ENCODE peak calls at places on chromosomes 11 and 22, in five cellular contexts. Z is A549, N is suprapubic skin, R is stomach, W is tibial nerve. K is an unnamed sample. For H3K4me1, the result is how much of the 10 kb centered on the place peaks cover.

GRCh38 chr11:80798189-80798588 is 1357.4 kb upstream of the TENM4 start:
- DNase-seq in Z (no peak), N (no peak), R (no peak), W (no peak), K (no peak)

GRCh38 chr22:17411213-17411612 is 42.0 kb downstream of the CECR2 start:
- DNase-seq in Z (no peak), N (no peak), R (no peak), W (no peak), K (no peak)

GRCh38 chr22:39988386-39989114 is 6.2 kb upstream of the FAM83F start:
- DNase-seq in Z (no peak), N (no peak), R (no peak), W (no peak), K (no peak)

GRCh38 chr11:45278721-45279120 is 7.4 kb downstream of the SYT13 start:
- DNase-seq in Z (no peak), N (no peak), R (no peak), W (no peak), K (no peak)

GRCh38 chr22:28917747-28918543 is 34.6 kb downstream of the ZNRF3 start:
- DNase-seq in Z (peak), N (no peak), R (peak), W (no peak), K (no peak)

GRCh38 chr11:27616711-27617110 is 83.5 kb downstream of the BDNF start:
- DNase-seq in Z (no peak), N (no peak), R (no peak), W (no peak), K (no peak)

GRCh38 chr11:111446404-111447152 is 65.6 kb downstream of the BTG4 start:
- DNase-seq in Z (peak), N (peak), R (peak), W (peak), K (peak)

GRCh38 chr11:106668147-106668546 is 350.1 kb downstream of the GUCY1A2 start:
- DNase-seq in Z (no peak), N (no peak), R (no peak), W (no peak), K (no peak)

GRCh38 chr22:26394787-26395186 is 34.3 kb upstream of the ASPHD2 start:
- DNase-seq in Z (no peak), N (no peak), R (no peak), W (no peak), K (no peak)

GRCh38 chr11:4808476-4808875 is 4.3 kb upstream of the OR52R1 start:
- DNase-seq in Z (no peak), N (no peak), R (no peak), W (no peak), K (no peak)

GRCh38 chr11:119101759-119102423 is at the start of gene DPAGT1:
- DNase-seq in Z (peak), N (peak), R (peak), W (peak), K (peak)

GRCh38 chr11:91163619-91164451 is 941.0 kb upstream of the CHORDC1 start:
- DNase-seq in Z (peak), N (no peak), R (no peak), W (no peak), K (no peak)

GRCh38 chr11:104161751-104162450 is 2.0 kb downstream of the PDGFD start:
- DNase-seq in Z (no peak), N (no peak), R (no peak), W (no peak), K (no peak)

GRCh38 chr11:134483291-134483690 is 71.2 kb upstream of the B3GAT1 start:
- DNase-seq in Z (no peak), N (no peak), R (no peak), W (no peak), K (peak)

GRCh38 chr11:68302256-68303054 is 9.9 kb upstream of the LRP5 start:
- DNase-seq in Z (peak), N (no peak), R (no peak), W (no peak), K (no peak)

GRCh38 chr22:48682517-48682916 is 1145.2 kb downstream of the BRD1 start:
- DNase-seq in Z (no peak), N (no peak), R (no peak), W (no peak), K (no peak)

GRCh38 chr11:12149672-12150225 is 39.4 kb downstream of the MICAL2 start:
- DNase-seq in Z (no peak), N (no peak), R (no peak), W (no peak), K (no peak)

GRCh38 chr22:44024288-44024908 is at the start of gene PARVB:
- DNase-seq in Z (peak), N (peak), R (no peak), W (no peak), K (peak)

GRCh38 chr22:18156878-18157713 is 7.1 kb downstream of the USP18 start:
- DNase-seq in Z (peak), N (no peak), R (peak), W (peak), K (peak)

GRCh38 chr22:32204211-32204855 is 540 bp downstream of the RFPL2 start:
- DNase-seq in Z (peak), N (no peak), R (no peak), W (no peak), K (peak)

GRCh38 chr22:50208939-50209892 is 8.4 kb downstream of the SELENOO start:
- DNase-seq in Z (no peak), N (no peak), R (no peak), W (no peak), K (no peak)

GRCh38 chr11:17986007-17986710 is 26.7 kb downstream of the SERGEF start:
- DNase-seq in Z (no peak), N (no peak), R (no peak), W (no peak), K (no peak)

GRCh38 chr11:123653997-123654565 is 343 bp downstream of the SCN3B start:
- DNase-seq in Z (peak), N (peak), R (peak), W (no peak), K (peak)

GRCh38 chr22:37905534-37906363 is at the start of gene MICALL1:
- DNase-seq in Z (peak), N (no peak), R (peak), W (peak), K (peak)

GRCh38 chr22:39097098-39098020 is at the start of gene APOBEC3H:
- DNase-seq in Z (no peak), N (no peak), R (no peak), W (no peak), K (peak)

GRCh38 chr22:36965716-36966115 is 52.3 kb downstream of the CSF2RB start:
- DNase-seq in Z (no peak), N (no peak), R (no peak), W (no peak), K (peak)

GRCh38 chr22:17957683-17958082 is 66.7 kb downstream of the MICAL3 start:
- DNase-seq in Z (no peak), N (no peak), R (no peak), W (no peak), K (no peak)

GRCh38 chr11:63478896-63479295 is 12.1 kb downstream of the PLAAT5 start:
- DNase-seq in Z (peak), N (no peak), R (peak), W (no peak), K (no peak)

GRCh38 chr11:44623716-44624491 is 58.4 kb downstream of the CD82 start:
- DNase-seq in Z (no peak), N (peak), R (peak), W (no peak), K (peak)

GRCh38 chr11:114348200-114349191 is 51.8 kb downstream of the C11orf71 start:
- DNase-seq in Z (peak), N (no peak), R (peak), W (peak), K (peak)

GRCh38 chr11:35305670-35306382 is 113.5 kb downstream of the SLC1A2 start:
- DNase-seq in Z (peak), N (no peak), R (peak), W (no peak), K (no peak)

GRCh38 chr11:62910141-62910882 is 10.9 kb downstream of the CHRM1 start:
- DNase-seq in Z (no peak), N (no peak), R (no peak), W (no peak), K (no peak)

GRCh38 chr11:11567862-11568650 is 53.7 kb downstream of the GALNT18 start:
- DNase-seq in Z (no peak), N (no peak), R (no peak), W (no peak), K (no peak)

GRCh38 chr22:20524004-20524481 is 16.6 kb downstream of the MED15 start:
- DNase-seq in Z (no peak), N (no peak), R (no peak), W (no peak), K (no peak)

GRCh38 chr11:19995131-19995530 is 165.1 kb downstream of the DBX1 start:
- DNase-seq in Z (peak), N (no peak), R (no peak), W (no peak), K (peak)

GRCh38 chr11:134371436-134372185 is 39.8 kb downstream of the GLB1L2 start:
- DNase-seq in Z (no peak), N (peak), R (no peak), W (no peak), K (no peak)

DNA sequence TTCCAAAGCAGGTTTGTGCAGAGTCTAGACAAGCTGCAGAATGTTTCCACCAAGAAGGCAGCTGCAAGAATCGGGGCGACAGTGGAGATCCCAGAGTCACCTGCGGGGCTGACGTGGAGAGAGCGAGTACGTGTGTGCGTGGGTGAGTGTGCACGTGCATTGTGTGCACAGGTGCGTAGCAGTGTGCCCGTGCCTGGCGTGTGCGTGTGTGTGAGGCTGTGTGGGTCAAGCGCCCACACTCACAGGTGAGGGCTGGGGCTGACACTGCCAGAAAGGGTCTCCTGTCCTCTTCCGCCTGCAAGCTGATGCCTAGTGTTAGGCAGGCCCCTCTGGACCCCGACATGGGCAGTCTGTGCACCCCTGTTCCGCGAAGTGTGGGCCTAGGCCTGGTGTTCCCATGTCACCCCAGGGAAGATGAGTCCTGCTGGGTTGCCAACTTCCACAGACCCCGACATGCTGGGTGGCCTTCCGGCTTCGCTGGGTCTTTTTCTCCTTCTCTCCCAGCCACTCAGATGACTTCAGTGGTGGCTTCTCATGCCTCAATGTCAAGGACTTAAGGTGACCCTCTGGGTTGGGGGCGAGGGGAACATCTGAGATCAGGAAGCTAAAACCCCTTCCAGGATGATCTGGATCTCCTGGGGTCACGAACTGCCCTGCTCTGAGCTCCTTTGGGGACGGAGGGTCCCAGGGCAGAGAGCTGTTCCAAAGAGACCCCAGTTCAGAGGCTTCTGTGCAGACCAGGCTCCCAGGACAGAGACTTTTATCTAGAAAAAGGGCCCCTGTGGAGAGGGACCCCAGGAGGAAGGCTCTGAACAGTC is 10.4 kb upstream of the SYT8 start:
- DNase-seq in Z (no peak), N (no peak), R (no peak), W (no peak), K (peak)
- H3K27ac ChIP-seq in Z (peak), N (no peak), R (no peak), W (no peak), K (no peak)

GRCh38 chr11:72735495-72736027 is 16.6 kb downstream of the ARAP1 start:
- DNase-seq in Z (peak), N (no peak), R (no peak), W (no peak), K (peak)
- TF ChIP-seq EP300 in Z (no peak), N (no peak), R (no peak), W (no peak), K (no peak)

DNA sequence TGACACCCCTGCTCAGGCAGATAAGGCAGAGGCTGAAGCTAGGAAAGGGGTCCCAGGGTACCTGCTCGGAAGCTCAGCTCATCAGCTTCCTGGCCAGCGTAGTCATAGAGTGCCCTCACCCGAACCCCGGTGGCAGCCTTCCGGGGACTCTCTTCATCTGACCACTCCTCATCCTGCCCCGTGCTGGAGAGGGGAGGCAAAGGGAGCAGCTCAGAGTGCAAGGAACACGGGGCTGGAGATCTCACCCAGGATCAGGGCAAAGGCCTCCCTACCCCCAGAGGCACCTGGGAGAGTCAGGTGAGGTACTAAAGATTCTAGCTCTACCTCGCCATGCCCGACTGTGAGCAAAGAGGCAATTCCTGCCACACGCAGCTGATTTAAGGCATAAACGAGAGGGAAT is 1.6 kb upstream of the ARFGAP2 start:
- DNase-seq in Z (no peak), N (no peak), R (no peak), W (no peak), K (no peak)
- H3K4me1 ChIP-seq in Z (under half), N (under half), R (half or more), W (under half), K (under half)

GRCh38 chr11:128480066-128480465 is 107.3 kb downstream of the ETS1 start:
- DNase-seq in Z (no peak), N (no peak), R (no peak), W (no peak), K (no peak)
- H3K27ac ChIP-seq in Z (no peak), N (peak), R (no peak), W (peak), K (peak)

DNA sequence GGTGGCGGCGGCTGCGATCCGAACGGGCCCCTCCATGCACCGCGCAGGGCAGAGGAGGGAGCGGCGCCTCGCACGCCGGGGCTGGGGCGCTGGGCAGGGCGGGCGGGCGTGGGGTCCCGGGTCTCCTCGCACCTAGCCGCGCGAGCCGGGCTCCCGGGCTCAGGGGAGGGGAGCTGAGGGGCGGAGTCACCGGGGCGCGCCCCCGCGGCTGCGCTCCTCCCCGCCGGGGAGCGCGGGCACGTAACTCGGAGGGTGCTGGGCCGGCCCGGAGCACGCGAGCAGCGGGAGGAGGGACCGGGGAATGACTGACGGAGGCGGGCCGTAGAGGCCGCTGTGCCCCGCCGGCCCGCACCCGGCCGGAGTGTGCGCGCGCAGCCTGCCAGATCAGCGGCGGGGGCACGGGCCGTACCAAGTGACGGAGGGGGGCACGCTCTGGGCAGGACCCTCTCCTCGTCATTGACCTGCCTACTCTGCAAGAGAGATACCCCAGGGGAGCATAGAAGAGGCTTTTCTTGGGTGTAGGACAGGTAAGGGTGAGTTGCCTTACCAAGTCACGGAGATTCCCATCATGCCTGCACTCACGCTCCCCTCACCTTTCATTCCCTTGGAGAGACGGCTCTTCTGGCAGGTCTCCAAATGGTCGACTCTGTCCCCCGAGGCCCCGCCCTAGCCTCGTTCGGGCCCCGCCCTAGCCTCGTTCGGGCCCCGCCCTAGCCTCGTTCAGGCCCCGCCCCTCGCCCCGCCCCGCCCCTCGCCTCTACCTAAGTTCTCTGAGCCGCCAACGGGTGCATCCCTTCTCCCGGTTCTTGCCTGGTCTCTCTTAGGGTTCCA is at the start of gene CDON:
- DNase-seq in Z (peak), N (peak), R (peak), W (peak), K (peak)
- TF ChIP-seq EP300 in Z (no peak), N (no peak), R (no peak), W (peak), K (peak)

GRCh38 chr11:94678901-94679300 is 89.3 kb upstream of the AMOTL1 start:
- DNase-seq in Z (no peak), N (no peak), R (no peak), W (no peak), K (no peak)

GRCh38 chr11:94675239-94675638 is 92.9 kb upstream of the AMOTL1 start:
- DNase-seq in Z (no peak), N (no peak), R (no peak), W (no peak), K (no peak)

GRCh38 chr11:94678236-94678635 is 89.9 kb upstream of the AMOTL1 start:
- DNase-seq in Z (no peak), N (no peak), R (no peak), W (no peak), K (no peak)

GRCh38 chr11:94675788-94676187 is 92.4 kb upstream of the AMOTL1 start:
- DNase-seq in Z (no peak), N (no peak), R (no peak), W (no peak), K (no peak)

DNA sequence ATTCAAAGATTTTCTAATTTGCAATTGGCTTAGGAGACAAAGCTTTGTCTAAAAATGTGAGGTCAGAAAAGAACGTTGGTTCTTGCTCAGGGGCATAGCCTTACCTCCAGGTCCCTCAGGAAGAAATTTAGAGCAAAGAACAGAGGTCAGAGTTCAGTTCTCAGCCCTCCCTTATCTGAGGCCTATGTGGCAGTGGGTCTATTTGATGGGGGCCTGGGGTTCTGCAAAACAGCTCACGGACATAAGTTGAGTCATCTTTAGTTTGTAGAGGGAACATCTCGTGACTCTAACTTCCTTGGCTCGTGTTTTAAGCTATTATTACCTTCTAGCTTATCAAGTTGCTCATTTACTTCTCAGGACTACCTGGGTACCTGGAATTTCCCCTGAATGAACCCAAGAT is 91.4 kb upstream of the AMOTL1 start:
- DNase-seq in Z (no peak), N (no peak), R (no peak), W (no peak), K (no peak)
- H3K4me1 ChIP-seq in Z (under half), N (half or more), R (under half), W (under half), K (under half)

GRCh38 chr22:23199159-23199558 is 18.9 kb downstream of the BCR start:
- DNase-seq in Z (no peak), N (no peak), R (no peak), W (no peak), K (no peak)
- H3K27ac ChIP-seq in Z (no peak), N (no peak), R (no peak), W (no peak), K (peak)

GRCh38 chr11:34182425-34182824 is 77.0 kb downstream of the NAT10 start:
- DNase-seq in Z (no peak), N (no peak), R (no peak), W (no peak), K (no peak)
- TF ChIP-seq EP300 in Z (no peak), N (no peak), R (no peak), W (no peak), K (no peak)